ENCODE peak calls at places on chromosome 20, in six cellular contexts. Y, C, R, B, Q and D are unnamed samples.

GRCh38 chr20:58130156-58130555 is 98.3 kb downstream of the ANKRD60 start:
- DNase-seq in Y (no peak), C (no peak), R (no peak), B (no peak), Q (no peak), D (no peak)

GRCh38 chr20:54026300-54027064 is 43.9 kb downstream of the BCAS1 start:
- DNase-seq in Y (no peak), C (no peak), R (no peak), B (no peak), Q (no peak), D (peak; percentile 7)

GRCh38 chr20:61930776-61931475 is 134.8 kb downstream of the TAF4 start:
- DNase-seq in Y (no peak), C (no peak), R (no peak), B (no peak), Q (peak; percentile 4), D (no peak)

GRCh38 chr20:46767127-46767761 is 57.8 kb downstream of the SLC2A10 start:
- DNase-seq in Y (peak; percentile 75), C (peak; percentile 47), R (no peak), B (peak; percentile 63), Q (no peak), D (peak; percentile 53)

GRCh38 chr20:62473717-62474584 is 1.8 kb downstream of the GATA5 start:
- DNase-seq in Y (no peak), C (no peak), R (no peak), B (no peak), Q (no peak), D (no peak)

GRCh38 chr20:561437-562231 is 18.0 kb upstream of the CSNK2A1 start:
- DNase-seq in Y (peak; percentile 72), C (peak; percentile 74), R (peak; percentile 60), B (peak; percentile 88), Q (peak; percentile 42), D (peak; percentile 72)

GRCh38 chr20:32535953-32536823 is 48.9 kb downstream of the NOL4L start:
- DNase-seq in Y (peak; percentile 52), C (no peak), R (peak; percentile 62), B (peak; percentile 53), Q (no peak), D (no peak)

GRCh38 chr20:18585134-18585533 is 2.7 kb upstream of the DTD1 start:
- DNase-seq in Y (peak; percentile 47), C (peak; percentile 88), R (no peak), B (peak; percentile 52), Q (no peak), D (peak; percentile 21)

GRCh38 chr20:44215125-44215524 is 4.6 kb upstream of the OSER1 start:
- DNase-seq in Y (peak; percentile 82), C (peak; percentile 77), R (peak; percentile 47), B (peak; percentile 84), Q (peak; percentile 73), D (peak; percentile 73)

GRCh38 chr20:9377007-9377406 is 137.4 kb upstream of the LAMP5 start:
- DNase-seq in Y (no peak), C (no peak), R (no peak), B (no peak), Q (no peak), D (no peak)

GRCh38 chr20:8639112-8639778 is 429.6 kb upstream of the PLCB4 start:
- DNase-seq in Y (no peak), C (no peak), R (no peak), B (no peak), Q (no peak), D (no peak)

GRCh38 chr20:237479-237878 is 10.4 kb downstream of the DEFB129 start:
- DNase-seq in Y (no peak), C (no peak), R (peak; percentile 80), B (no peak), Q (no peak), D (no peak)

GRCh38 chr20:32979201-32979998 is 24.8 kb downstream of the SUN5 start:
- DNase-seq in Y (no peak), C (no peak), R (no peak), B (no peak), Q (no peak), D (no peak)

GRCh38 chr20:3209023-3209945 is at the start of gene ITPA:
- DNase-seq in Y (peak; percentile 53), C (peak; percentile 37), R (peak; percentile 32), B (peak; percentile 77), Q (peak; percentile 51), D (peak; percentile 28)

GRCh38 chr20:8194721-8195120 is 62.7 kb downstream of the PLCB1 start:
- DNase-seq in Y (no peak), C (no peak), R (no peak), B (peak; percentile 69), Q (no peak), D (no peak)

GRCh38 chr20:37759761-37760209 is 66.0 kb downstream of the CTNNBL1 start:
- DNase-seq in Y (no peak), C (no peak), R (no peak), B (no peak), Q (no peak), D (no peak)

GRCh38 chr20:33812673-33813462 is 1.7 kb downstream of the CHMP4B start:
- DNase-seq in Y (peak; percentile 57), C (peak; percentile 27), R (no peak), B (peak; percentile 55), Q (no peak), D (peak; percentile 19)

GRCh38 chr20:56780266-56780665 is 151.2 kb downstream of the TFAP2C start:
- DNase-seq in Y (no peak), C (no peak), R (no peak), B (no peak), Q (no peak), D (no peak)

GRCh38 chr20:45487231-45487635 is 17.7 kb downstream of the WFDC2 start:
- DNase-seq in Y (no peak), C (no peak), R (no peak), B (no peak), Q (no peak), D (no peak)

GRCh38 chr20:43459022-43459942 is 1.6 kb downstream of the SRSF6 start:
- DNase-seq in Y (peak; percentile 51), C (peak; percentile 18), R (no peak), B (peak; percentile 50), Q (peak; percentile 22), D (peak; percentile 38)

GRCh38 chr20:51713213-51713598 is 55.0 kb downstream of the ATP9A start:
- DNase-seq in Y (no peak), C (no peak), R (no peak), B (no peak), Q (no peak), D (no peak)